ENCODE peak calls at places on chromosomes 13 and 19, in ten cellular contexts. One of them, this sample, is unnamed.

GRCh38 chr19:48571378-48572162 is 19.6 kb downstream of the SULT2B1 start:
- DNase-seq in PC-3: no peak
- DNase-seq in right atrium auricular region: no peak
- DNase-seq in OCI-LY7: no peak
- DNase-seq in HL-60: no peak
- DNase-seq in GM23248: no peak
- DNase-seq in substantia nigra: no peak
- DNase-seq in astrocyte: no peak
- DNase-seq in breast epithelium: peak; percentile 73
- DNase-seq in thoracic aorta: no peak
- DNase-seq in this sample: no peak

GRCh38 chr13:22128413-22129198 is 457.7 kb downstream of the FGF9 start:
- DNase-seq in PC-3: no peak
- DNase-seq in right atrium auricular region: no peak
- DNase-seq in OCI-LY7: no peak
- DNase-seq in HL-60: no peak
- DNase-seq in GM23248: no peak
- DNase-seq in substantia nigra: no peak
- DNase-seq in astrocyte: no peak
- DNase-seq in breast epithelium: no peak
- DNase-seq in thoracic aorta: no peak
- DNase-seq in this sample: no peak

GRCh38 chr13:32592082-32592481 is 5.8 kb downstream of the PDS5B start:
- DNase-seq in PC-3: no peak
- DNase-seq in right atrium auricular region: no peak
- DNase-seq in OCI-LY7: no peak
- DNase-seq in HL-60: no peak
- DNase-seq in GM23248: no peak
- DNase-seq in substantia nigra: no peak
- DNase-seq in astrocyte: no peak
- DNase-seq in breast epithelium: no peak
- DNase-seq in thoracic aorta: no peak
- DNase-seq in this sample: no peak

GRCh38 chr13:94917814-94918213 is 205.5 kb upstream of the SOX21 start:
- DNase-seq in PC-3: peak; percentile 14
- DNase-seq in right atrium auricular region: no peak
- DNase-seq in OCI-LY7: no peak
- DNase-seq in HL-60: no peak
- DNase-seq in GM23248: no peak
- DNase-seq in substantia nigra: no peak
- DNase-seq in astrocyte: no peak
- DNase-seq in breast epithelium: no peak
- DNase-seq in thoracic aorta: no peak
- DNase-seq in this sample: no peak

GRCh38 chr13:66996503-66996902 is 233.6 kb downstream of the PCDH9 start:
- DNase-seq in PC-3: peak; percentile 15
- DNase-seq in right atrium auricular region: no peak
- DNase-seq in OCI-LY7: no peak
- DNase-seq in HL-60: no peak
- DNase-seq in GM23248: no peak
- DNase-seq in substantia nigra: no peak
- DNase-seq in astrocyte: no peak
- DNase-seq in breast epithelium: no peak
- DNase-seq in thoracic aorta: no peak
- DNase-seq in this sample: no peak

GRCh38 chr13:28679628-28680027 is 20.7 kb downstream of the POMP start:
- DNase-seq in PC-3: peak; percentile 35
- DNase-seq in right atrium auricular region: no peak
- DNase-seq in OCI-LY7: no peak
- DNase-seq in HL-60: no peak
- DNase-seq in GM23248: peak; percentile 61
- DNase-seq in substantia nigra: no peak
- DNase-seq in astrocyte: no peak
- DNase-seq in breast epithelium: no peak
- DNase-seq in thoracic aorta: no peak
- DNase-seq in this sample: no peak

GRCh38 chr13:33194820-33195692 is 90.5 kb downstream of the STARD13 start:
- DNase-seq in PC-3: peak; percentile 54
- DNase-seq in right atrium auricular region: no peak
- DNase-seq in OCI-LY7: no peak
- DNase-seq in HL-60: no peak
- DNase-seq in GM23248: peak; percentile 84
- DNase-seq in substantia nigra: no peak
- DNase-seq in astrocyte: peak; percentile 95
- DNase-seq in breast epithelium: no peak
- DNase-seq in thoracic aorta: peak; percentile 29
- DNase-seq in this sample: no peak

GRCh38 chr19:21197589-21198295 is 55.9 kb downstream of the ZNF431 start:
- DNase-seq in PC-3: no peak
- DNase-seq in right atrium auricular region: no peak
- DNase-seq in OCI-LY7: no peak
- DNase-seq in HL-60: peak; percentile 83
- DNase-seq in GM23248: no peak
- DNase-seq in substantia nigra: no peak
- DNase-seq in astrocyte: no peak
- DNase-seq in breast epithelium: no peak
- DNase-seq in thoracic aorta: no peak
- DNase-seq in this sample: no peak

GRCh38 chr19:5014941-5015340 is 46.0 kb downstream of the KDM4B start:
- DNase-seq in PC-3: no peak
- DNase-seq in right atrium auricular region: no peak
- DNase-seq in OCI-LY7: no peak
- DNase-seq in HL-60: no peak
- DNase-seq in GM23248: no peak
- DNase-seq in substantia nigra: no peak
- DNase-seq in astrocyte: no peak
- DNase-seq in breast epithelium: no peak
- DNase-seq in thoracic aorta: no peak
- DNase-seq in this sample: no peak

GRCh38 chr19:5016268-5016667 is 47.4 kb downstream of the KDM4B start:
- DNase-seq in PC-3: no peak
- DNase-seq in right atrium auricular region: no peak
- DNase-seq in OCI-LY7: no peak
- DNase-seq in HL-60: no peak
- DNase-seq in GM23248: no peak
- DNase-seq in substantia nigra: no peak
- DNase-seq in astrocyte: no peak
- DNase-seq in breast epithelium: no peak
- DNase-seq in thoracic aorta: no peak
- DNase-seq in this sample: no peak

GRCh38 chr19:5011476-5012238 is 42.7 kb downstream of the KDM4B start:
- DNase-seq in PC-3: no peak
- DNase-seq in right atrium auricular region: no peak
- DNase-seq in OCI-LY7: no peak
- DNase-seq in HL-60: no peak
- DNase-seq in GM23248: no peak
- DNase-seq in substantia nigra: no peak
- DNase-seq in astrocyte: no peak
- DNase-seq in breast epithelium: no peak
- DNase-seq in thoracic aorta: no peak
- DNase-seq in this sample: no peak

GRCh38 chr19:5013761-5014160 is 44.8 kb downstream of the KDM4B start:
- DNase-seq in PC-3: no peak
- DNase-seq in right atrium auricular region: no peak
- DNase-seq in OCI-LY7: no peak
- DNase-seq in HL-60: no peak
- DNase-seq in GM23248: no peak
- DNase-seq in substantia nigra: no peak
- DNase-seq in astrocyte: no peak
- DNase-seq in breast epithelium: no peak
- DNase-seq in thoracic aorta: no peak
- DNase-seq in this sample: no peak

DNA sequence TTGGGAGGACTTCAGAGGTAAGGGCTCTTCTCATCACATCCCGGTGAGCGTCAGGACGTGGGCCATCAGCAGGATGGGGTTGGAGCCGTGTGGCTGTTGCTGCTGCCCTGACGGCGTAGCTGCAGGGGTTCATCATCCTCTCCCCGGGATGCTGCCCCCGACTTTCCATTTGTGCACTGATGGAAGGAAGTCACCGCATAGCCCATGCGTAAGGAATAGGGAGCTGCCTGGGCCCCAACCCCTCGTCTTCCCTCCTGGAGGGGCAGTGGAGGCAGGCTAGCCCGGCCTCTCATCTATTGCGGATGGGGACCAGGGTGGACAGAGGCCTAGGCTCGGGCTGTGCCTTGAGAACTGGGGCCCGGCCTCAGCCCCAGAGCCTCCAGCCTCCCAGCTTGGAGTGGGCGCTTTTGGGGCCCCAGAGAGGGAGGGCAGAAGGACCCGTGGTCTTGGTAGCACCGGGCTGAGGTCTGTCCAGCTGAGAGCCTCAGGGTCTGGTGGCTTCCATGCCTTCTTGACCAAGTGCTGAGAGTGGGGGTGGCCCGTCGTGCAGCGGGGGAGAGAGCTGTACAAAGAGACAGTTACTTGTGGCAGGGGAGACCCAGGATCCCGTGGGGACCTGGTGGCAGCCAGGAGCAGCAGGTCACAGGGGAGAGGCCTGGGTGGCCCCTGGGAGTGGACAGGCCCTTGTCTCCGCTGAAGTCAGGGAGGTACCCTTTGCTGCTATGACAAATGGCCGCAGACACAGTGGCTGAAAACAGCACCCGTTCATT is 44.0 kb downstream of the KDM4B start:
- DNase-seq in PC-3: no peak
- DNase-seq in right atrium auricular region: no peak
- DNase-seq in OCI-LY7: no peak
- DNase-seq in HL-60: no peak
- DNase-seq in GM23248: no peak
- DNase-seq in substantia nigra: no peak
- DNase-seq in astrocyte: no peak
- DNase-seq in breast epithelium: no peak
- DNase-seq in thoracic aorta: no peak
- DNase-seq in this sample: no peak
- H3K27ac ChIP-seq in PC-3: no peak overlapping the region
- H3K27ac ChIP-seq in right atrium auricular region: no peak overlapping the region
- H3K27ac ChIP-seq in OCI-LY7: no peak overlapping the region
- H3K27ac ChIP-seq in HL-60: no peak overlapping the region
- H3K27ac ChIP-seq in GM23248: no peak overlapping the region
- H3K27ac ChIP-seq in substantia nigra: no peak overlapping the region
- H3K27ac ChIP-seq in astrocyte: no peak overlapping the region
- H3K27ac ChIP-seq in breast epithelium: no peak overlapping the region
- H3K27ac ChIP-seq in thoracic aorta: no peak overlapping the region
- H3K27ac ChIP-seq in this sample: no peak overlapping the region

GRCh38 chr19:850979-851335 is 1.1 kb upstream of the ELANE start:
- DNase-seq in PC-3: no peak
- DNase-seq in right atrium auricular region: no peak
- DNase-seq in OCI-LY7: no peak
- DNase-seq in HL-60: no peak
- DNase-seq in GM23248: no peak
- DNase-seq in substantia nigra: no peak
- DNase-seq in astrocyte: no peak
- DNase-seq in breast epithelium: no peak
- DNase-seq in thoracic aorta: no peak
- DNase-seq in this sample: no peak
- H3K27ac ChIP-seq in PC-3: no peak overlapping the region
- H3K27ac ChIP-seq in right atrium auricular region: peak overlapping the region; percentile 84
- H3K27ac ChIP-seq in OCI-LY7: no peak overlapping the region
- H3K27ac ChIP-seq in HL-60: peak overlapping the region; percentile 77
- H3K27ac ChIP-seq in GM23248: peak overlapping the region; percentile 66
- H3K27ac ChIP-seq in substantia nigra: no peak overlapping the region
- H3K27ac ChIP-seq in astrocyte: no peak overlapping the region
- H3K27ac ChIP-seq in breast epithelium: peak overlapping the region; percentile 77
- H3K27ac ChIP-seq in thoracic aorta: peak overlapping the region; percentile 28
- H3K27ac ChIP-seq in this sample: no peak overlapping the region

GRCh38 chr13:79492918-79493594 is 12.1 kb downstream of the NDFIP2 start:
- DNase-seq in PC-3: no peak
- DNase-seq in right atrium auricular region: no peak
- DNase-seq in OCI-LY7: no peak
- DNase-seq in HL-60: no peak
- DNase-seq in GM23248: no peak
- DNase-seq in substantia nigra: no peak
- DNase-seq in astrocyte: no peak
- DNase-seq in breast epithelium: no peak
- DNase-seq in thoracic aorta: no peak
- DNase-seq in this sample: no peak

GRCh38 chr13:79492313-79492798 is 11.4 kb downstream of the NDFIP2 start:
- DNase-seq in PC-3: no peak
- DNase-seq in right atrium auricular region: no peak
- DNase-seq in OCI-LY7: no peak
- DNase-seq in HL-60: no peak
- DNase-seq in GM23248: peak; percentile 75
- DNase-seq in substantia nigra: no peak
- DNase-seq in astrocyte: peak; percentile 36
- DNase-seq in breast epithelium: no peak
- DNase-seq in thoracic aorta: no peak
- DNase-seq in this sample: no peak

GRCh38 chr13:79490326-79490725 is 9.4 kb downstream of the NDFIP2 start:
- DNase-seq in PC-3: no peak
- DNase-seq in right atrium auricular region: no peak
- DNase-seq in OCI-LY7: no peak
- DNase-seq in HL-60: no peak
- DNase-seq in GM23248: no peak
- DNase-seq in substantia nigra: no peak
- DNase-seq in astrocyte: no peak
- DNase-seq in breast epithelium: no peak
- DNase-seq in thoracic aorta: no peak
- DNase-seq in this sample: no peak

GRCh38 chr13:79490846-79491245 is 9.9 kb downstream of the NDFIP2 start:
- DNase-seq in PC-3: no peak
- DNase-seq in right atrium auricular region: no peak
- DNase-seq in OCI-LY7: no peak
- DNase-seq in HL-60: no peak
- DNase-seq in GM23248: no peak
- DNase-seq in substantia nigra: no peak
- DNase-seq in astrocyte: no peak
- DNase-seq in breast epithelium: no peak
- DNase-seq in thoracic aorta: no peak
- DNase-seq in this sample: no peak

DNA sequence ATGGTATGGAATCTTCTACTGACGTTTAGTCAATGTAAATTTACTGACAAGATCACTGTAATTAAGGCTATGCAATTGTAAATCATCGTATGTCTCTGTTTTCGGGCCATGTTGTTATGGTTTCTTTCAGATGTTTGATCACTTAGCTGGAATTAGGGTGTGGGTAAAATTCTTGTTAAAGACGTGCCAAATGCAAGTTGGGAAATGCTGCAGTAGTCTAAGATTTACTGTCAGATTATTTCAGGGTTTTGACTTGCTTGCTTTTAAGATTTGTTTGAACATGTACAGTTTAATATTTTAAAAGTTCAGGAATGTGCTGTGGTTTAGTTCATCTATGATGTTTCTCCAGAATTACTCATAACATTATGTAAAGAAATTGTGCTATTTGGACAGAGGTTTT is 10.8 kb downstream of the NDFIP2 start:
- DNase-seq in PC-3: peak; percentile 62
- DNase-seq in right atrium auricular region: no peak
- DNase-seq in OCI-LY7: no peak
- DNase-seq in HL-60: no peak
- DNase-seq in GM23248: peak; percentile 80
- DNase-seq in substantia nigra: no peak
- DNase-seq in astrocyte: peak; percentile 85
- DNase-seq in breast epithelium: no peak
- DNase-seq in thoracic aorta: no peak
- DNase-seq in this sample: no peak
- H3K27ac ChIP-seq in PC-3: peak overlapping the region; percentile 40
- H3K27ac ChIP-seq in right atrium auricular region: no peak overlapping the region
- H3K27ac ChIP-seq in OCI-LY7: no peak overlapping the region
- H3K27ac ChIP-seq in HL-60: no peak overlapping the region
- H3K27ac ChIP-seq in GM23248: peak overlapping the region; percentile 89
- H3K27ac ChIP-seq in substantia nigra: no peak overlapping the region
- H3K27ac ChIP-seq in astrocyte: peak overlapping the region; percentile 65
- H3K27ac ChIP-seq in breast epithelium: no peak overlapping the region
- H3K27ac ChIP-seq in thoracic aorta: no peak overlapping the region
- H3K27ac ChIP-seq in this sample: no peak overlapping the region

DNA sequence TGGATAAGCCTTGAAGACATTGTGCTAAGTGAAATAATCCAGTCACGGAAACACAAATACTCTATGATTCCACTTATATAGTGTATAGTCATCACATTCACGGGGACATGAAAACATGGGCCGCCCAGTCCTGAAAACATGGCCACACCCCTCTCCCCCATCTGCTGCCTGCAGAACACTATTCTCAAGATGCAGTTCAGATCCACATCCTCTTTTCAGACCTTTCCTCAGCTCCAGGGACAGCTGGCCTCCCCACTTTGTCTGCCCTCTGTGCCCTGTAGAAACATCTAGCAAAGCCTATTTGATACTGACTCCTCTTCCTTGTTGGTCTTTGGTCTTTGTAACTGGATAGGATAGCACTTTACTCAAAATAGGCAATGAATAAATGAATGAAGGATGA is 8.3 kb downstream of the RFX2 start:
- DNase-seq in PC-3: no peak
- DNase-seq in right atrium auricular region: no peak
- DNase-seq in OCI-LY7: no peak
- DNase-seq in HL-60: peak; percentile 21
- DNase-seq in GM23248: no peak
- DNase-seq in substantia nigra: no peak
- DNase-seq in astrocyte: no peak
- DNase-seq in breast epithelium: no peak
- DNase-seq in thoracic aorta: no peak
- DNase-seq in this sample: no peak
- H3K27ac ChIP-seq in PC-3: no peak overlapping the region
- H3K27ac ChIP-seq in right atrium auricular region: peak overlapping the region; percentile 82
- H3K27ac ChIP-seq in OCI-LY7: no peak overlapping the region
- H3K27ac ChIP-seq in HL-60: peak overlapping the region; percentile 85
- H3K27ac ChIP-seq in GM23248: peak overlapping the region; percentile 93
- H3K27ac ChIP-seq in substantia nigra: no peak overlapping the region
- H3K27ac ChIP-seq in astrocyte: no peak overlapping the region
- H3K27ac ChIP-seq in breast epithelium: peak overlapping the region; percentile 62
- H3K27ac ChIP-seq in thoracic aorta: peak overlapping the region; percentile 64
- H3K27ac ChIP-seq in this sample: no peak overlapping the region